ENCODE peak calls at places on chromosomes 1 and 21, in six cellular contexts. One of them, this sample, is unnamed. For H3K4me1, the result is how much of the 10 kb centered on the place peaks cover.

GRCh38 chr1:115088871-115089442 is 346 bp downstream of the TSPAN2 start:
- DNase-seq in SK-N-SH: peak
- DNase-seq in H1: peak
- DNase-seq in GM12878: no peak
- DNase-seq in K562: no peak
- DNase-seq in HepG2: no peak
- DNase-seq in this sample: no peak

GRCh38 chr1:56077223-56077622 is 502.1 kb downstream of the PLPP3 start:
- DNase-seq in HepG2: no peak
- DNase-seq in GM12878: no peak
- DNase-seq in K562: no peak
- DNase-seq in SK-N-SH: no peak
- DNase-seq in H1: no peak
- DNase-seq in this sample: no peak

GRCh38 chr1:43729816-43730463 is 22.6 kb downstream of the ST3GAL3 start:
- DNase-seq in SK-N-SH: no peak
- DNase-seq in K562: no peak
- DNase-seq in H1: no peak
- DNase-seq in HepG2: no peak
- DNase-seq in GM12878: no peak
- DNase-seq in this sample: no peak

GRCh38 chr1:171107969-171108368 is 17.3 kb downstream of the FMO3 start:
- DNase-seq in SK-N-SH: no peak
- DNase-seq in GM12878: no peak
- DNase-seq in K562: no peak
- DNase-seq in HepG2: no peak
- DNase-seq in H1: no peak
- DNase-seq in this sample: no peak

GRCh38 chr1:31843506-31843905 is 27.7 kb upstream of the SPOCD1 start:
- DNase-seq in GM12878: no peak
- DNase-seq in HepG2: no peak
- DNase-seq in SK-N-SH: no peak
- DNase-seq in K562: no peak
- DNase-seq in H1: no peak
- DNase-seq in this sample: no peak

GRCh38 chr1:243924588-243925349 is 74.7 kb upstream of the AKT3 start:
- DNase-seq in SK-N-SH: no peak
- DNase-seq in GM12878: no peak
- DNase-seq in HepG2: no peak
- DNase-seq in K562: no peak
- DNase-seq in H1: no peak
- DNase-seq in this sample: peak

GRCh38 chr1:196535727-196536126 is 72.5 kb downstream of the KCNT2 start:
- DNase-seq in HepG2: no peak
- DNase-seq in SK-N-SH: no peak
- DNase-seq in GM12878: no peak
- DNase-seq in K562: no peak
- DNase-seq in H1: no peak
- DNase-seq in this sample: peak

GRCh38 chr1:243268751-243269460 is 13.1 kb downstream of the SDCCAG8 start:
- DNase-seq in HepG2: no peak
- DNase-seq in GM12878: no peak
- DNase-seq in SK-N-SH: no peak
- DNase-seq in H1: no peak
- DNase-seq in K562: no peak
- DNase-seq in this sample: no peak

GRCh38 chr1:21320410-21321107 is 30.3 kb upstream of the ECE1 start:
- DNase-seq in HepG2: no peak
- DNase-seq in SK-N-SH: no peak
- DNase-seq in GM12878: no peak
- DNase-seq in H1: no peak
- DNase-seq in K562: peak
- DNase-seq in this sample: no peak

GRCh38 chr1:112651205-112651604 is 23.3 kb upstream of the MOV10 start:
- DNase-seq in H1: no peak
- DNase-seq in HepG2: no peak
- DNase-seq in GM12878: no peak
- DNase-seq in SK-N-SH: no peak
- DNase-seq in K562: no peak
- DNase-seq in this sample: no peak

GRCh38 chr1:157098519-157098918 is 1.1 kb downstream of the ETV3L start:
- DNase-seq in GM12878: no peak
- DNase-seq in HepG2: no peak
- DNase-seq in SK-N-SH: no peak
- DNase-seq in K562: no peak
- DNase-seq in H1: no peak
- DNase-seq in this sample: no peak

GRCh38 chr1:99858285-99858684 is 8.1 kb downstream of the AGL start:
- DNase-seq in H1: no peak
- DNase-seq in K562: no peak
- DNase-seq in GM12878: no peak
- DNase-seq in HepG2: no peak
- DNase-seq in SK-N-SH: no peak
- DNase-seq in this sample: no peak

GRCh38 chr1:174209347-174210187 is 50.2 kb downstream of the RABGAP1L start:
- DNase-seq in H1: no peak
- DNase-seq in SK-N-SH: no peak
- DNase-seq in K562: no peak
- DNase-seq in GM12878: no peak
- DNase-seq in HepG2: no peak
- DNase-seq in this sample: no peak

GRCh38 chr1:59390307-59390706 is 93.4 kb downstream of the FGGY start:
- DNase-seq in H1: no peak
- DNase-seq in HepG2: no peak
- DNase-seq in SK-N-SH: no peak
- DNase-seq in GM12878: no peak
- DNase-seq in K562: no peak
- DNase-seq in this sample: no peak

GRCh38 chr1:36203554-36204346 is 20.5 kb upstream of the THRAP3 start:
- DNase-seq in GM12878: no peak
- DNase-seq in H1: peak
- DNase-seq in SK-N-SH: peak
- DNase-seq in HepG2: no peak
- DNase-seq in K562: peak
- DNase-seq in this sample: no peak

GRCh38 chr1:98839840-98840239 is 164.8 kb downstream of the PLPPR5 start:
- DNase-seq in K562: no peak
- DNase-seq in H1: no peak
- DNase-seq in HepG2: no peak
- DNase-seq in GM12878: no peak
- DNase-seq in SK-N-SH: no peak
- DNase-seq in this sample: no peak

GRCh38 chr1:218459878-218460277 is 114.7 kb downstream of the TGFB2 start:
- DNase-seq in H1: peak
- DNase-seq in K562: no peak
- DNase-seq in HepG2: peak
- DNase-seq in GM12878: no peak
- DNase-seq in SK-N-SH: peak
- DNase-seq in this sample: peak

GRCh38 chr1:167501513-167502191 is 16.7 kb downstream of the CD247 start:
- DNase-seq in GM12878: no peak
- DNase-seq in SK-N-SH: no peak
- DNase-seq in K562: no peak
- DNase-seq in H1: peak
- DNase-seq in HepG2: no peak
- DNase-seq in this sample: no peak

GRCh38 chr1:203093754-203094410 is 8.1 kb upstream of the MYOG start:
- DNase-seq in SK-N-SH: no peak
- DNase-seq in HepG2: no peak
- DNase-seq in GM12878: no peak
- DNase-seq in K562: no peak
- DNase-seq in H1: no peak
- DNase-seq in this sample: no peak

GRCh38 chr21:35540950-35541632 is 492.0 kb upstream of the RUNX1 start:
- DNase-seq in H1: no peak
- DNase-seq in GM12878: no peak
- DNase-seq in K562: no peak
- DNase-seq in HepG2: no peak
- DNase-seq in SK-N-SH: no peak
- DNase-seq in this sample: no peak

GRCh38 chr1:45348609-45348965 is 8.3 kb upstream of the MUTYH start:
- DNase-seq in SK-N-SH: no peak
- DNase-seq in HepG2: no peak
- DNase-seq in H1: no peak
- DNase-seq in GM12878: no peak
- DNase-seq in K562: no peak
- DNase-seq in this sample: no peak

GRCh38 chr1:85898861-85899260 is 190.6 kb upstream of the ZNHIT6 start:
- DNase-seq in GM12878: no peak
- DNase-seq in H1: no peak
- DNase-seq in HepG2: no peak
- DNase-seq in SK-N-SH: no peak
- DNase-seq in K562: no peak
- DNase-seq in this sample: no peak

GRCh38 chr1:151495316-151495715 is 15.9 kb upstream of the CGN start:
- DNase-seq in HepG2: no peak
- DNase-seq in GM12878: no peak
- DNase-seq in SK-N-SH: no peak
- DNase-seq in K562: no peak
- DNase-seq in H1: no peak
- DNase-seq in this sample: no peak

DNA sequence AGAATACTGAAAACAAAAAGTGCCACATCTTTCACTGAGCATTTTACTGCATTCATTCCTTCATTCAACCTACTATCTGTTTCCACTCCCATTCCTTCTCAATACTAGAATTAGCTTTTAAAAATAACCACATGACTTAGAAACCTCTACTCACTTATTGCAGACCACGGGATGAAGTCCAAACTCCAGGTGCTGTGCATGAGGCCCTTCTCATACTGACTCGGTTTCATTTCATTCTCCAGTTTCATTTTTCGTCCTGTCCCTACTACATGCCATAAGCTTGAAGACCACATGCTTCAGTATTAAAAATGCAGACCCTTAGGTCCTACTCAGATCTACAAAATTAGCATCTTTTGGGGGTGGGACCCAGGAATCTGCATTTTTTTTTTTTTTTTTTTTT is 2.3 kb upstream of the BACH1 start:
- DNase-seq in GM12878: no peak
- DNase-seq in SK-N-SH: no peak
- DNase-seq in K562: no peak
- DNase-seq in HepG2: no peak
- DNase-seq in H1: no peak
- DNase-seq in this sample: no peak
- H3K9ac ChIP-seq in GM12878: no peak
- H3K9ac ChIP-seq in SK-N-SH: no peak
- H3K9ac ChIP-seq in K562: no peak
- H3K9ac ChIP-seq in HepG2: no peak
- H3K9ac ChIP-seq in H1: no peak
- H3K9ac ChIP-seq in this sample: no peak

DNA sequence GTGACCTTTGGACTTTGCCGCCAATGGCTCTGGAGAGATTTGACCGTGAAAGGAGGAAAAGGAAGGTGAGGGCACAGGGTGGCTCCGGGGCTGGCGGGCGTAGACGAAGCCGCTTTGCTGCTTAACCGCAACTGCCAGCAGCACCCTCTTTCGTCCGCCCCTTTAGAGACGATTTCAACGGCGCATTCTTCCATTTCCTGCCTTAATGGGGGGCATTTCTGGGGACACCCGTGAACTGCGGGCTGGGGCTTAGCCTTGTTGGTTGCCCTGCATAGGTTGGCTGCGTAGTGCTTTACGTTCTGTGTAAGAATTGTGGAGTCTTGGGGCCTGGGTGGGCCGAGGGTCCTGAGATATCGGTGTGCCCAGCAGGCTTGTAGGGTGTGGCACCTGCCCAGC is 6.7 kb upstream of the NPHP4 start:
- DNase-seq in K562: no peak
- DNase-seq in SK-N-SH: no peak
- DNase-seq in HepG2: no peak
- DNase-seq in GM12878: no peak
- DNase-seq in H1: no peak
- DNase-seq in this sample: no peak
- TF ChIP-seq YY1 in K562: no peak
- TF ChIP-seq YY1 in SK-N-SH: no peak
- TF ChIP-seq YY1 in HepG2: no peak
- TF ChIP-seq YY1 in GM12878: no peak
- TF ChIP-seq YY1 in H1: no peak
- TF ChIP-seq YY1 in this sample: no peak

GRCh38 chr1:108124622-108125311 is 75.4 kb downstream of the SLC25A24 start:
- DNase-seq in SK-N-SH: no peak
- DNase-seq in GM12878: no peak
- DNase-seq in K562: no peak
- DNase-seq in H1: no peak
- DNase-seq in HepG2: no peak
- DNase-seq in this sample: no peak

GRCh38 chr1:108119500-108119899 is 80.6 kb downstream of the SLC25A24 start:
- DNase-seq in HepG2: no peak
- DNase-seq in K562: no peak
- DNase-seq in GM12878: no peak
- DNase-seq in SK-N-SH: no peak
- DNase-seq in H1: no peak
- DNase-seq in this sample: no peak

GRCh38 chr1:108124023-108124422 is 76.1 kb downstream of the SLC25A24 start:
- DNase-seq in H1: no peak
- DNase-seq in GM12878: no peak
- DNase-seq in K562: no peak
- DNase-seq in HepG2: no peak
- DNase-seq in SK-N-SH: no peak
- DNase-seq in this sample: no peak

GRCh38 chr1:108120163-108120562 is 80.0 kb downstream of the SLC25A24 start:
- DNase-seq in GM12878: no peak
- DNase-seq in SK-N-SH: no peak
- DNase-seq in H1: no peak
- DNase-seq in K562: no peak
- DNase-seq in HepG2: no peak
- DNase-seq in this sample: no peak

DNA sequence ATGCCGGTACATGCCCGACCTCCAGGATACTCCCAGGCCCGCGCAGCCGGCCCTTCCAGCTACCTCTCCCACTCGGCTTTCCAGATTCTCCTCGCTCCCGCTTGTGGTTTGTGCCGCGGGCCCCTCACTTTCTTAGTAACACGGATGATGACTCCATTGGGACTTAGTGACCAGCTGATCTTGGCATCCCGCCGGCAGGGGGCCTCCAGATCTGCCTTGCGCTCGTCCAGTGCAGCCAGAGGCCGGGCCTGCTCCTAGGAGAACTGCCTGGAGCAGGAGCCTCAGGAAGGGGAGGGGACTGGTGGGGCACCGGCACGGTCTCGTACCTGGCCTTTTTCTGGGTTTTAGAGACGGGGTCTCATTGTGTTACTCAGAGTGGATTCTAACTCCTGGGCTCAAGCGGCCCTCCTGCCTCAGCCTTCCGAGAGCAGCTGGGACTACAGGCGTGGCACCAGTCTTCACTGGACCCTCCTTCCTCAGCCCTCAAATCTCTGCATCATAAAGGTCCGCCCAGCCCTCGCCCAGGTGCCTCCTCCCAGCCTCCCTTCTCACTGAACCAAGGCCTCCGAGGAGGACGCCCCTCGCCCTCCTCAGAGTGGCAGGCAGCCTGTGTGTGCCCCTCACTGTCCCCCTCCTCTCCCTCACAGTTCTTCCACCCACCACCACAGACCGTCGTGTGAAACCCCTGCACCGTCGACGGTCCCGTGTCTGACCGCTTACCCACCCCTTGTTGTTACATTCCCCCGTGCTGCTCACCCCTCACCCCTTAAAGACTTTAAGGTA is 78.6 kb downstream of the SLC25A24 start:
- DNase-seq in GM12878: no peak
- DNase-seq in H1: peak
- DNase-seq in HepG2: peak
- DNase-seq in K562: peak
- DNase-seq in SK-N-SH: no peak
- DNase-seq in this sample: no peak
- H3K4me1 ChIP-seq in GM12878: under half
- H3K4me1 ChIP-seq in H1: under half
- H3K4me1 ChIP-seq in HepG2: under half
- H3K4me1 ChIP-seq in K562: under half
- H3K4me1 ChIP-seq in SK-N-SH: under half
- H3K4me1 ChIP-seq in this sample: under half

GRCh38 chr1:209652873-209653401 is 712 bp upstream of the LAMB3 start:
- DNase-seq in SK-N-SH: no peak
- DNase-seq in K562: peak
- DNase-seq in HepG2: peak
- DNase-seq in H1: peak
- DNase-seq in GM12878: no peak
- DNase-seq in this sample: peak
- H3K9ac ChIP-seq in SK-N-SH: no peak
- H3K9ac ChIP-seq in K562: no peak
- H3K9ac ChIP-seq in HepG2: no peak
- H3K9ac ChIP-seq in H1: no peak
- H3K9ac ChIP-seq in GM12878: no peak
- H3K9ac ChIP-seq in this sample: no peak

This sample was measured in NT2/D1.